ENCODE peak calls at places on chromosomes 11 and 22, in four cellular contexts. B is body of pancreas; Q is AG04450; O is CD4-positive, alpha-beta T cell. T is an unnamed sample. For H3K27me3, the result is how much of the 10 kb centered on the place peaks cover.

GRCh38 chr11:30045144-30045543 is 28.3 kb upstream of the KCNA4 start:
- DNase-seq in B (no peak), Q (no peak), O (no peak), T (no peak)

GRCh38 chr11:6197466-6198200 is 1.4 kb upstream of the OR52W1 start:
- DNase-seq in O (no peak), Q (no peak), B (no peak), T (no peak)

GRCh38 chr11:45089251-45089650 is 57.2 kb upstream of the PRDM11 start:
- DNase-seq in O (no peak), B (peak), Q (peak), T (peak)

GRCh38 chr11:113464416-113464815 is 10.8 kb downstream of the DRD2 start:
- DNase-seq in O (no peak), B (no peak), Q (no peak), T (no peak)

GRCh38 chr11:123202155-123202714 is 7.2 kb upstream of the CLMP start:
- DNase-seq in O (no peak), Q (no peak), B (peak), T (peak)

GRCh38 chr22:19047993-19048392 is 74.2 kb downstream of the DGCR2 start:
- DNase-seq in O (no peak), B (no peak), Q (no peak), T (no peak)

GRCh38 chr11:69167916-69168691 is 12.4 kb downstream of the SMIM38 start:
- DNase-seq in Q (no peak), O (no peak), B (no peak), T (no peak)

GRCh38 chr11:44716256-44716655 is 10.5 kb upstream of the TSPAN18 start:
- DNase-seq in O (no peak), B (no peak), Q (no peak), T (no peak)

GRCh38 chr11:61855939-61856730 is 28.0 kb downstream of the FADS2 start:
- DNase-seq in Q (no peak), O (no peak), B (no peak), T (no peak)

GRCh38 chr11:131511794-131512193 is 141.4 kb downstream of the NTM start:
- DNase-seq in B (peak), Q (no peak), O (no peak), T (no peak)

GRCh38 chr11:19777342-19778102 is 64.9 kb downstream of the NAV2 start:
- DNase-seq in Q (peak), O (no peak), B (peak), T (no peak)

GRCh38 chr22:42623756-42624446 is 9.2 kb upstream of the POLDIP3 start:
- DNase-seq in B (no peak), O (no peak), Q (no peak), T (no peak)

GRCh38 chr11:2305862-2306823 is 4.3 kb downstream of the TSPAN32 start:
- DNase-seq in Q (peak), B (peak), O (no peak), T (peak)

GRCh38 chr11:95925011-95925410 is 1.1 kb upstream of the MTMR2 start:
- DNase-seq in B (no peak), O (no peak), Q (no peak), T (no peak)

GRCh38 chr11:95547186-95547585 is 242.4 kb downstream of the FAM76B start:
- DNase-seq in B (no peak), Q (no peak), O (no peak), T (no peak)

GRCh38 chr11:27452147-27452546 is 20.4 kb downstream of the LGR4 start:
- DNase-seq in B (no peak), Q (no peak), O (no peak), T (no peak)

GRCh38 chr22:49103314-49104052 is 724.2 kb downstream of the BRD1 start:
- DNase-seq in O (no peak), B (no peak), Q (no peak), T (no peak)

GRCh38 chr11:14902650-14903350 is 10.8 kb upstream of the CYP2R1 start:
- DNase-seq in O (no peak), Q (no peak), B (no peak), T (no peak)

GRCh38 chr11:129377739-129378138 is 2.1 kb downstream of the BARX2 start:
- DNase-seq in B (no peak), O (no peak), Q (no peak), T (no peak)

GRCh38 chr11:29984544-29984943 is 32.3 kb downstream of the KCNA4 start:
- DNase-seq in B (no peak), Q (no peak), O (no peak), T (no peak)

GRCh38 chr11:2777871-2778629 is 78.3 kb upstream of the KCNQ1OT1 start:
- DNase-seq in O (no peak), B (peak), Q (no peak), T (peak)

GRCh38 chr11:125110996-125111340 is 458 bp downstream of the TMEM218 start:
- DNase-seq in O (no peak), Q (no peak), B (no peak), T (no peak)

GRCh38 chr11:109972181-109972715 is 120.9 kb upstream of the ZC3H12C start:
- DNase-seq in O (no peak), B (no peak), Q (no peak), T (no peak)

GRCh38 chr22:36323182-36323854 is 64.4 kb downstream of the MYH9 start:
- DNase-seq in B (peak), Q (no peak), O (no peak), T (peak)

GRCh38 chr22:46942816-46943783 is 180.7 kb downstream of the TBC1D22A start:
- DNase-seq in O (no peak), B (peak), Q (no peak), T (peak)

GRCh38 chr11:78313898-78314297 is 103.7 kb downstream of the GAB2 start:
- DNase-seq in B (peak), O (no peak), Q (no peak), T (no peak)
- H3K27ac ChIP-seq in B (no peak), O (no peak), Q (no peak), T (peak)

GRCh38 chr11:1230456-1231395 is 7.9 kb downstream of the MUC5B start:
- DNase-seq in Q (no peak), O (no peak), B (no peak), T (no peak)
- H3K27me3 ChIP-seq in Q (under half), O (under half), B (under half), T (under half)

GRCh38 chr11:106276859-106277436 is 199.5 kb downstream of the AASDHPPT start:
- DNase-seq in B (no peak), Q (no peak), O (no peak), T (no peak)
- TF ChIP-seq CTCF in B (no peak), Q (peak), O (no peak), T (no peak)

GRCh38 chr11:117022526-117022925 is 75.7 kb downstream of the SIK3 start:
- DNase-seq in Q (no peak), O (no peak), B (no peak), T (no peak)

GRCh38 chr11:117020873-117021564 is 77.2 kb downstream of the SIK3 start:
- DNase-seq in B (peak), Q (no peak), O (no peak), T (no peak)

GRCh38 chr11:117023178-117023577 is 75.0 kb downstream of the SIK3 start:
- DNase-seq in O (no peak), Q (no peak), B (no peak), T (no peak)

DNA sequence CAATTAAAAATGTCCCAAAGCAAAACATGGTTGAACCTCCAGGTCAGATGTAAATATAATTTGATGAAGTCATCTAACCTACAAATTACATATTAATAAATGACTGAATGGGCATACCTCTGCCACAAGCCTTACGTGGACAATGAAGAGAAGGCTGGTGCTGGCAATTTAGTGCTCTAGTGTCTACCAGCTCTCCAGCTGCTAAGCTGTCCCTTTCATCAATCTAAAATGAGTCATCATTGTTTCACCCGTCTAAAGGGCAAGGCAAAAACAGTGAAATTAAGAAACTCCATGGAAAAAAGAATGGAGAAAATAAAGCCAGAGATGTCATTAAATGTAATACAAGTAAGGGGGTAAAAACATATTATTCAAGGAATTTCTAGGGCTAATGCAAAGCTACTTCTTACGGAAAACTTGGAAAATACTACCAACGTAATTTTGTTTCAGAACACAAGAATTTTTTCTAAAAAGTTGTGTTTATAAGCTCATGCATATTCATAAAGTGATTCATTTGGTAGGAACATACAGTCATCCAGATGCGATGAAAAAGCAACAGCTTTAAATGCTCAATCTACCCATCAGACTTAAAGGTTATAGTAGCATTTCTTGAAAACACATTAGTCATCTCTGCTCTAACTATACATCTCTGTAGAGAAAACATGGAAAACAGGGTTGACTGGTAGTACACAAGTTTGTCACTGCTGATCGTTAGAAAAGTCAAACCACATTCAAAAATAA is 71.5 kb downstream of the SIK3 start:
- DNase-seq in O (no peak), B (no peak), Q (peak), T (no peak)
- H3K27ac ChIP-seq in O (no peak), B (no peak), Q (no peak), T (no peak)